ENCODE peak calls at places on chromosomes 2 and 18, in five cellular contexts. One of them, this sample, is unnamed.

GRCh38 chr2:120344991-120345975 is 653 bp upstream of the INHBB start:
- DNase-seq in HepG2: no peak
- DNase-seq in left cardiac atrium: no peak
- DNase-seq in cardiac muscle cell: peak
- DNase-seq in NCI-H146: peak
- DNase-seq in this sample: no peak

GRCh38 chr2:63875143-63875542 is 33.4 kb downstream of the UGP2 start:
- DNase-seq in cardiac muscle cell: no peak
- DNase-seq in NCI-H146: no peak
- DNase-seq in left cardiac atrium: no peak
- DNase-seq in HepG2: no peak
- DNase-seq in this sample: no peak

GRCh38 chr2:229852565-229852964 is 69.2 kb downstream of the TRIP12 start:
- DNase-seq in left cardiac atrium: peak
- DNase-seq in cardiac muscle cell: peak
- DNase-seq in HepG2: no peak
- DNase-seq in NCI-H146: no peak
- DNase-seq in this sample: peak

GRCh38 chr2:10243926-10244270 is 58.8 kb upstream of the HPCAL1 start:
- DNase-seq in NCI-H146: no peak
- DNase-seq in HepG2: no peak
- DNase-seq in cardiac muscle cell: no peak
- DNase-seq in left cardiac atrium: peak
- DNase-seq in this sample: no peak

GRCh38 chr2:160376576-160376975 is 117.0 kb downstream of the RBMS1 start:
- DNase-seq in cardiac muscle cell: peak
- DNase-seq in NCI-H146: no peak
- DNase-seq in left cardiac atrium: no peak
- DNase-seq in HepG2: no peak
- DNase-seq in this sample: no peak

GRCh38 chr2:232476045-232476444 is 11.6 kb downstream of the ECEL1 start:
- DNase-seq in HepG2: no peak
- DNase-seq in left cardiac atrium: no peak
- DNase-seq in NCI-H146: no peak
- DNase-seq in cardiac muscle cell: no peak
- DNase-seq in this sample: no peak

GRCh38 chr2:40353236-40353635 is 98.7 kb downstream of the SLC8A1 start:
- DNase-seq in HepG2: no peak
- DNase-seq in left cardiac atrium: no peak
- DNase-seq in cardiac muscle cell: peak
- DNase-seq in NCI-H146: no peak
- DNase-seq in this sample: no peak

GRCh38 chr2:105741617-105742016 is 3.1 kb upstream of the NCK2 start:
- DNase-seq in NCI-H146: no peak
- DNase-seq in HepG2: no peak
- DNase-seq in left cardiac atrium: no peak
- DNase-seq in cardiac muscle cell: no peak
- DNase-seq in this sample: no peak

GRCh38 chr18:75783816-75784215 is 356.3 kb upstream of the SMIM21 start:
- DNase-seq in HepG2: no peak
- DNase-seq in NCI-H146: no peak
- DNase-seq in cardiac muscle cell: no peak
- DNase-seq in left cardiac atrium: no peak
- DNase-seq in this sample: no peak

GRCh38 chr2:215667544-215668243 is 231.8 kb upstream of the FN1 start:
- DNase-seq in cardiac muscle cell: no peak
- DNase-seq in HepG2: no peak
- DNase-seq in left cardiac atrium: no peak
- DNase-seq in NCI-H146: no peak
- DNase-seq in this sample: no peak

GRCh38 chr2:100563407-100564247 is 834 bp downstream of the PDCL3 start:
- DNase-seq in cardiac muscle cell: no peak
- DNase-seq in left cardiac atrium: no peak
- DNase-seq in HepG2: no peak
- DNase-seq in NCI-H146: peak
- DNase-seq in this sample: no peak

GRCh38 chr2:100283724-100284501 is 38.4 kb downstream of the LONRF2 start:
- DNase-seq in NCI-H146: no peak
- DNase-seq in cardiac muscle cell: no peak
- DNase-seq in left cardiac atrium: no peak
- DNase-seq in HepG2: no peak
- DNase-seq in this sample: no peak

GRCh38 chr18:3529077-3529476 is 79.1 kb downstream of the TGIF1 start:
- DNase-seq in cardiac muscle cell: no peak
- DNase-seq in NCI-H146: no peak
- DNase-seq in left cardiac atrium: no peak
- DNase-seq in HepG2: no peak
- DNase-seq in this sample: no peak

GRCh38 chr2:189631849-189632248 is 29.4 kb upstream of the ASNSD1 start:
- DNase-seq in left cardiac atrium: no peak
- DNase-seq in cardiac muscle cell: no peak
- DNase-seq in HepG2: no peak
- DNase-seq in NCI-H146: no peak
- DNase-seq in this sample: no peak

GRCh38 chr2:10226032-10226724 is 76.5 kb upstream of the HPCAL1 start:
- DNase-seq in cardiac muscle cell: no peak
- DNase-seq in NCI-H146: no peak
- DNase-seq in HepG2: no peak
- DNase-seq in left cardiac atrium: no peak
- DNase-seq in this sample: peak

GRCh38 chr2:24448811-24449210 is 42.2 kb upstream of the NCOA1 start:
- DNase-seq in cardiac muscle cell: no peak
- DNase-seq in left cardiac atrium: no peak
- DNase-seq in NCI-H146: no peak
- DNase-seq in HepG2: no peak
- DNase-seq in this sample: no peak

GRCh38 chr2:75729861-75730260 is 19.1 kb upstream of the GCFC2 start:
- DNase-seq in NCI-H146: peak
- DNase-seq in left cardiac atrium: no peak
- DNase-seq in HepG2: peak
- DNase-seq in cardiac muscle cell: peak
- DNase-seq in this sample: no peak

GRCh38 chr18:74115046-74115445 is 32.6 kb downstream of the FBXO15 start:
- DNase-seq in NCI-H146: no peak
- DNase-seq in left cardiac atrium: no peak
- DNase-seq in cardiac muscle cell: peak
- DNase-seq in HepG2: no peak
- DNase-seq in this sample: no peak

GRCh38 chr2:106054880-106055655 is 139.0 kb downstream of the UXS1 start:
- DNase-seq in cardiac muscle cell: no peak
- DNase-seq in HepG2: no peak
- DNase-seq in NCI-H146: no peak
- DNase-seq in left cardiac atrium: no peak
- DNase-seq in this sample: no peak

GRCh38 chr2:3282056-3282998 is 95.3 kb downstream of the EIPR1 start:
- DNase-seq in cardiac muscle cell: no peak
- DNase-seq in NCI-H146: peak
- DNase-seq in left cardiac atrium: peak
- DNase-seq in HepG2: no peak
- DNase-seq in this sample: no peak

GRCh38 chr2:905091-905832 is 45.4 kb upstream of the SNTG2 start:
- DNase-seq in NCI-H146: no peak
- DNase-seq in left cardiac atrium: no peak
- DNase-seq in HepG2: no peak
- DNase-seq in cardiac muscle cell: no peak
- DNase-seq in this sample: no peak

GRCh38 chr2:28906821-28907220 is 12.4 kb downstream of the WDR43 start:
- DNase-seq in NCI-H146: no peak
- DNase-seq in left cardiac atrium: no peak
- DNase-seq in cardiac muscle cell: no peak
- DNase-seq in HepG2: no peak
- DNase-seq in this sample: no peak

GRCh38 chr2:182852090-182852489 is 14.3 kb downstream of the FRZB start:
- DNase-seq in left cardiac atrium: no peak
- DNase-seq in cardiac muscle cell: no peak
- DNase-seq in NCI-H146: peak
- DNase-seq in HepG2: no peak
- DNase-seq in this sample: no peak

GRCh38 chr2:235026137-235026536 is 74.3 kb downstream of the SH3BP4 start:
- DNase-seq in HepG2: peak
- DNase-seq in left cardiac atrium: no peak
- DNase-seq in NCI-H146: no peak
- DNase-seq in cardiac muscle cell: peak
- DNase-seq in this sample: peak

GRCh38 chr2:100513650-100514049 is 43.4 kb downstream of the NMS start:
- DNase-seq in HepG2: no peak
- DNase-seq in cardiac muscle cell: peak
- DNase-seq in left cardiac atrium: no peak
- DNase-seq in NCI-H146: no peak
- DNase-seq in this sample: no peak

GRCh38 chr2:163171786-163172549 is 333.4 kb upstream of the KCNH7 start:
- DNase-seq in HepG2: no peak
- DNase-seq in cardiac muscle cell: peak
- DNase-seq in left cardiac atrium: no peak
- DNase-seq in NCI-H146: no peak
- DNase-seq in this sample: no peak

GRCh38 chr2:210524533-210524932 is 31.9 kb upstream of the CPS1 start:
- DNase-seq in left cardiac atrium: no peak
- DNase-seq in HepG2: no peak
- DNase-seq in cardiac muscle cell: no peak
- DNase-seq in NCI-H146: no peak
- DNase-seq in this sample: no peak

GRCh38 chr2:28321426-28321825 is 71.2 kb upstream of the FOSL2 start:
- DNase-seq in NCI-H146: no peak
- DNase-seq in cardiac muscle cell: no peak
- DNase-seq in left cardiac atrium: no peak
- DNase-seq in HepG2: no peak
- DNase-seq in this sample: no peak

GRCh38 chr2:171432206-171432968 is 1.4 kb downstream of the METTL8 start:
- DNase-seq in cardiac muscle cell: no peak
- DNase-seq in HepG2: no peak
- DNase-seq in left cardiac atrium: no peak
- DNase-seq in NCI-H146: no peak
- DNase-seq in this sample: no peak